ENCODE peak calls at places on chromosomes 13 and 19, in six cellular contexts. N is IMR-90, L is adrenal gland, G is A549, M is body of pancreas, I is transverse colon. E is an unnamed sample. For H3K4me1, the result is how much of the 10 kb centered on the place peaks cover.

GRCh38 chr19:19602713-19603320 is 15.7 kb downstream of the PBX4 start:
- DNase-seq in M (no peak), N (no peak), G (no peak), L (no peak), I (no peak), E (no peak)

GRCh38 chr19:52734340-52734892 is 428 bp downstream of the ZNF611 start:
- DNase-seq in G (no peak), N (no peak), I (peak), M (no peak), L (peak), E (peak)

GRCh38 chr19:58544591-58545285 is 874 bp downstream of the TRIM28 start:
- DNase-seq in N (peak), M (no peak), L (peak), I (no peak), G (peak), E (peak)

GRCh38 chr13:75787249-75787940 is 151.3 kb downstream of the LMO7 start:
- DNase-seq in L (no peak), M (no peak), I (no peak), G (no peak), N (peak), E (no peak)

GRCh38 chr13:107641574-107641973 is 573.8 kb downstream of the LIG4 start:
- DNase-seq in I (no peak), G (no peak), N (no peak), M (no peak), L (no peak), E (no peak)

GRCh38 chr13:105997436-105998232 is 537.8 kb downstream of the EFNB2 start:
- DNase-seq in L (no peak), M (no peak), I (no peak), G (no peak), N (no peak), E (no peak)

GRCh38 chr19:7578127-7578526 is 17.5 kb upstream of the CAMSAP3 start:
- DNase-seq in M (no peak), N (no peak), G (no peak), I (no peak), L (no peak), E (no peak)

GRCh38 chr19:1590641-1591397 is 1.8 kb downstream of the MBD3 start:
- DNase-seq in I (peak), L (no peak), N (no peak), G (no peak), M (no peak), E (no peak)

GRCh38 chr13:40780822-40781401 is 8.5 kb upstream of the SLC25A15 start:
- DNase-seq in M (no peak), N (peak), G (no peak), L (no peak), I (no peak), E (no peak)

GRCh38 chr19:8320564-8321066 is 560 bp downstream of the NDUFA7 start:
- DNase-seq in G (no peak), I (no peak), N (no peak), L (peak), M (no peak), E (no peak)

GRCh38 chr13:30577381-30577780 is 40.3 kb upstream of the USPL1 start:
- DNase-seq in N (peak), M (no peak), I (peak), G (no peak), L (peak), E (no peak)

GRCh38 chr13:40562975-40563349 is 103.5 kb downstream of the FOXO1 start:
- DNase-seq in L (no peak), N (no peak), G (no peak), I (no peak), M (no peak), E (no peak)

GRCh38 chr19:17515408-17516149 is 4.1 kb downstream of the PGLS start:
- DNase-seq in I (no peak), M (no peak), N (no peak), L (peak), G (no peak), E (no peak)

GRCh38 chr13:83215627-83216026 is 666.6 kb downstream of the SLITRK1 start:
- DNase-seq in G (no peak), M (no peak), N (peak), L (no peak), I (no peak), E (no peak)

GRCh38 chr19:19538077-19538764 is at the start of gene CILP2:
- DNase-seq in M (peak), G (no peak), N (no peak), L (no peak), I (peak), E (no peak)

GRCh38 chr13:52001120-52001731 is 10.0 kb downstream of the ATP7B start:
- DNase-seq in L (no peak), M (no peak), N (peak), I (no peak), G (peak), E (no peak)

GRCh38 chr13:91946498-91947070 is 548.2 kb downstream of the GPC5 start:
- DNase-seq in I (no peak), L (no peak), G (peak), M (no peak), N (peak), E (no peak)

GRCh38 chr19:13748169-13748884 is 16.0 kb upstream of the MRI1 start:
- DNase-seq in I (peak), N (peak), M (peak), L (peak), G (peak), E (no peak)

GRCh38 chr13:101523732-101524131 is 71.3 kb downstream of the ITGBL1 start:
- DNase-seq in N (peak), M (no peak), G (no peak), I (no peak), L (no peak), E (no peak)

GRCh38 chr19:28961772-28962500 is 251.0 kb downstream of the UQCRFS1 start:
- DNase-seq in I (no peak), G (no peak), M (no peak), L (no peak), N (peak), E (no peak)

GRCh38 chr13:27621366-27622101 is at the start of gene POLR1D:
- DNase-seq in M (peak), N (peak), I (peak), L (peak), G (peak), E (peak)

GRCh38 chr19:16067205-16067938 is 8.9 kb upstream of the TPM4 start:
- DNase-seq in I (peak), G (no peak), M (peak), L (peak), N (peak), E (peak)

GRCh38 chr13:30111810-30112209 is 195.5 kb downstream of the KATNAL1 start:
- DNase-seq in G (peak), I (no peak), N (no peak), L (no peak), M (no peak), E (no peak)

GRCh38 chr13:28528848-28529247 is 33.9 kb upstream of the FLT1 start:
- DNase-seq in M (no peak), L (no peak), N (no peak), I (no peak), G (no peak), E (no peak)

GRCh38 chr13:82749551-82749950 is 1132.7 kb downstream of the SLITRK1 start:
- DNase-seq in I (no peak), L (no peak), G (no peak), N (peak), M (no peak), E (no peak)

GRCh38 chr13:65336916-65337315 is 1893.2 kb downstream of the PCDH9 start:
- DNase-seq in N (peak), G (no peak), L (no peak), M (no peak), I (no peak), E (no peak)

GRCh38 chr13:91240341-91240740 is 107.1 kb upstream of the MIR17HG start:
- DNase-seq in I (no peak), L (no peak), M (no peak), G (no peak), N (no peak), E (no peak)

GRCh38 chr19:56104423-56104822 is 16.7 kb downstream of the ZNF787 start:
- DNase-seq in L (no peak), G (no peak), N (no peak), I (no peak), M (no peak), E (no peak)

GRCh38 chr19:12034196-12034595 is 1.3 kb downstream of the ZNF433 start:
- DNase-seq in L (no peak), G (no peak), N (no peak), M (peak), I (no peak), E (no peak)

GRCh38 chr19:1509589-1510441 is 3.0 kb downstream of the ADAMTSL5 start:
- DNase-seq in M (no peak), G (no peak), I (no peak), N (no peak), L (no peak), E (peak)

GRCh38 chr13:27975579-27976361 is 6.7 kb upstream of the CDX2 start:
- DNase-seq in I (peak), G (no peak), L (no peak), M (peak), N (no peak), E (no peak)

GRCh38 chr19:1847348-1847683 is 967 bp downstream of the REXO1 start:
- DNase-seq in N (no peak), L (no peak), G (no peak), M (no peak), I (no peak), E (no peak)

GRCh38 chr19:41255171-41255570 is 9.0 kb upstream of the HNRNPUL1 start:
- DNase-seq in I (no peak), L (no peak), N (no peak), M (no peak), G (no peak), E (no peak)

GRCh38 chr19:7257148-7258041 is 36.8 kb downstream of the INSR start:
- DNase-seq in G (no peak), N (peak), M (peak), I (peak), L (peak), E (peak)

GRCh38 chr13:46469064-46469463 is 82.0 kb upstream of the RUBCNL start:
- DNase-seq in I (no peak), L (no peak), N (no peak), M (no peak), G (no peak), E (no peak)

GRCh38 chr19:16355293-16356043 is 30.8 kb downstream of the KLF2 start:
- DNase-seq in N (no peak), M (no peak), I (no peak), G (no peak), L (peak), E (no peak)

GRCh38 chr13:71477735-71478134 is 389.3 kb downstream of the DACH1 start:
- DNase-seq in L (no peak), N (no peak), I (no peak), M (no peak), G (no peak), E (no peak)

GRCh38 chr19:41564515-41565383 is 11.2 kb upstream of the CEACAM21 start:
- DNase-seq in M (no peak), L (peak), G (no peak), N (no peak), I (no peak), E (no peak)

GRCh38 chr19:44738161-44738535 is 10.4 kb upstream of the BCL3 start:
- DNase-seq in N (no peak), M (no peak), I (no peak), L (no peak), G (no peak), E (no peak)

GRCh38 chr19:44741258-44741731 is 7.2 kb upstream of the BCL3 start:
- DNase-seq in I (peak), N (no peak), M (peak), G (no peak), L (peak), E (no peak)

GRCh38 chr19:44738603-44739585 is 9.6 kb upstream of the BCL3 start:
- DNase-seq in M (peak), L (no peak), N (no peak), G (peak), I (peak), E (peak)

GRCh38 chr19:44741841-44742352 is 6.6 kb upstream of the BCL3 start:
- DNase-seq in L (peak), I (peak), N (peak), G (peak), M (peak), E (peak)

DNA sequence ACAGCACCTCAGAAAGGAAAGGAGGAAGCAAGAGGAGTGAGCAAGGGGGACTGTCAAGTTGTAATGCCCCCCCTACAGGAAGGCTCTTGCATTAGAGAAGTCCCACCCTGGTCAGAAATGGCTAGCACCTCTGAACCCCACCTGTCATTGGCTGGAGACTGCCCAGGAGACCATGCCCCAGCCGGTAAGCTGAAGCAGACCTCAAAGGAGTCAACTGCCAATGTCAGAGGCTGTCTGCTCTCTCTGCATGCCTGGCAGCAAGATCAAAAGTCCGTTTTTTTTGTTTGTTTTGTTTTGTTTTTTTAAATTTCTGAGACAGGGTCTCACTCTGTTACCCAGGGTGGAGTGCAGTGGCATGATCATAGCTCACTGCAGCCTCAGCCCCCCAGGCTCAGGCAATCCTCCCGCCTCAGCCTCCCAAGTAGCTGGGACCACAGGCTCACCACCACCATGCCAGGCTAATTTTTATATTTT is 8.1 kb upstream of the BCL3 start:
- DNase-seq in I (no peak), N (no peak), M (no peak), L (no peak), G (no peak), E (no peak)
- H3K4me1 ChIP-seq in I (half or more), N (under half), M (half or more), L (half or more), G (half or more), E (under half)

GRCh38 chr19:4123615-4124568 is at the start of gene MAP2K2:
- DNase-seq in L (peak), I (peak), M (peak), G (peak), N (peak), E (peak)
- TF ChIP-seq POLR2A in L (peak), I (peak), M (no peak), G (peak), N (peak), E (peak)

DNA sequence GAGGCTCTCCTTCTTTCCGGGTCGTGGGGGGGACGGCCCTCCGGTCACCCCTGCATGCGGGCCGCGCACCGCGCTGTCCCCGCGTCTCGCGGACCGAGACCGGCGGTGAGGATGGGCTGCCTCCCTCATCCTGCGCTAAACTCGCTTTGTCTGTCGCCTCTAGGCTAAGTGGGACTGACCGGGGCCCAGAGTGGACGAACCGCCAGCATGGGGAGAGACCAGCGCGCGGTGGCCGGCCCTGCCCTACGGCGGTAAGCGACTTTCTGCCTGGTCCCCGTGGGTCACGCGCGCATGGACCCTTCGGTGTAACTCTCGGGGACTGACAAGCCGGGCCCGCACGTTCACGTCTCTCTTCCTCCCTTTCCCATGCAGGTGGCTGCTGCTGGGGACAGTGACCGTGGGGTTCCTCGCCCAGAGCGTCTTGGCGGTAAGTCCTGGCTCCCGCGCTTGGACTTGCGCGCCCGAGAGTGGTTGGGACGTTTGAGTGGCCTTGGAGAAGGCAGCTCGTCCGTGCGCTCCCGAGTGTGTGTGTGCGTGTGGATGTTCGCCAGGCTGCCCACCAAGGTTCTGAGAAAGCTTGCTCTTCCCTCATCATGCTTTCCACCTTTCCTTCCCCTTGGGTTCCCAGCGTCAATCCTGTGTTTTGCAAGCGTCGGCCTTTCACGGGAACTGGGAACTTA is 753 bp downstream of the COL4A2 start:
- DNase-seq in M (no peak), G (no peak), L (no peak), I (no peak), N (peak), E (no peak)
- H3K4me1 ChIP-seq in M (half or more), G (half or more), L (under half), I (under half), N (under half), E (under half)

GRCh38 chr19:3466630-3467029 is 13.7 kb downstream of the SMIM24 start:
- DNase-seq in L (no peak), N (no peak), G (no peak), M (no peak), I (no peak), E (no peak)

GRCh38 chr19:3465552-3465951 is 14.8 kb downstream of the SMIM24 start:
- DNase-seq in M (no peak), L (no peak), G (no peak), I (no peak), N (no peak), E (no peak)

GRCh38 chr19:3463959-3464796 is 16.1 kb downstream of the SMIM24 start:
- DNase-seq in G (no peak), L (no peak), N (no peak), M (no peak), I (no peak), E (no peak)

GRCh38 chr19:3463039-3463958 is 17.0 kb downstream of the SMIM24 start:
- DNase-seq in I (no peak), G (no peak), M (no peak), N (no peak), L (no peak), E (no peak)

DNA sequence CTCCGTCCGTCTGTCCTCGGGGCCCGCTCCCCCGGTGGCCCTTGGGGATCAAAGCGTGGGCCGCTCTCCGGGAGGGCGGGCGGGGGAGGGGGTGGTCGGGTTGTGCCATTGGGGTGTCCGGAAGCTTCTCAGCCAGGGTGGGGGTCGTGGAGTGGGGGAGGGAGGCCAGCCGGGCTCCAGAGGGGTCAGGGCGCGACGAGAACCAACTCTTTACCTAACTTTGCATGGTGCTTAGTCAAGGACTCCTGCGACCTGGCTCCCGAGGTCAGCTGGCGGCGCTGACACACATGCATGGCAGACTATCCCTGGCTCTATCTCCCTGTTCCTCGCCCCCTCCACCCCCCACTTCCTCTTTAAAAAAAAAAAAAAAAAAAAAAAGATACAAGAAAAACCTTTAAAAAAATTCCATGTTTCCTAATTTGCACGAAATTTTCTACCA is 15.5 kb downstream of the SMIM24 start:
- DNase-seq in L (peak), M (no peak), G (no peak), N (no peak), I (no peak), E (no peak)
- TF ChIP-seq POLR2A in L (no peak), M (no peak), G (no peak), N (no peak), I (no peak), E (no peak)

GRCh38 chr19:34274284-34274826 is 20.0 kb downstream of the GARRE1 start:
- DNase-seq in N (peak), G (no peak), L (no peak), I (no peak), M (no peak), E (no peak)

GRCh38 chr19:34273121-34273845 is 18.9 kb downstream of the GARRE1 start:
- DNase-seq in M (no peak), L (no peak), I (no peak), G (no peak), N (no peak), E (no peak)

GRCh38 chr19:34269489-34269888 is 15.1 kb downstream of the GARRE1 start:
- DNase-seq in G (no peak), M (peak), N (no peak), L (no peak), I (no peak), E (no peak)

GRCh38 chr19:34269081-34269480 is 14.7 kb downstream of the GARRE1 start:
- DNase-seq in G (no peak), N (no peak), M (peak), L (no peak), I (no peak), E (peak)

GRCh38 chr19:34269968-34270621 is 15.7 kb downstream of the GARRE1 start:
- DNase-seq in N (peak), G (no peak), M (peak), I (peak), L (peak), E (no peak)
- H3K4me1 ChIP-seq in N (under half), G (under half), M (half or more), I (under half), L (under half), E (under half)

DNA sequence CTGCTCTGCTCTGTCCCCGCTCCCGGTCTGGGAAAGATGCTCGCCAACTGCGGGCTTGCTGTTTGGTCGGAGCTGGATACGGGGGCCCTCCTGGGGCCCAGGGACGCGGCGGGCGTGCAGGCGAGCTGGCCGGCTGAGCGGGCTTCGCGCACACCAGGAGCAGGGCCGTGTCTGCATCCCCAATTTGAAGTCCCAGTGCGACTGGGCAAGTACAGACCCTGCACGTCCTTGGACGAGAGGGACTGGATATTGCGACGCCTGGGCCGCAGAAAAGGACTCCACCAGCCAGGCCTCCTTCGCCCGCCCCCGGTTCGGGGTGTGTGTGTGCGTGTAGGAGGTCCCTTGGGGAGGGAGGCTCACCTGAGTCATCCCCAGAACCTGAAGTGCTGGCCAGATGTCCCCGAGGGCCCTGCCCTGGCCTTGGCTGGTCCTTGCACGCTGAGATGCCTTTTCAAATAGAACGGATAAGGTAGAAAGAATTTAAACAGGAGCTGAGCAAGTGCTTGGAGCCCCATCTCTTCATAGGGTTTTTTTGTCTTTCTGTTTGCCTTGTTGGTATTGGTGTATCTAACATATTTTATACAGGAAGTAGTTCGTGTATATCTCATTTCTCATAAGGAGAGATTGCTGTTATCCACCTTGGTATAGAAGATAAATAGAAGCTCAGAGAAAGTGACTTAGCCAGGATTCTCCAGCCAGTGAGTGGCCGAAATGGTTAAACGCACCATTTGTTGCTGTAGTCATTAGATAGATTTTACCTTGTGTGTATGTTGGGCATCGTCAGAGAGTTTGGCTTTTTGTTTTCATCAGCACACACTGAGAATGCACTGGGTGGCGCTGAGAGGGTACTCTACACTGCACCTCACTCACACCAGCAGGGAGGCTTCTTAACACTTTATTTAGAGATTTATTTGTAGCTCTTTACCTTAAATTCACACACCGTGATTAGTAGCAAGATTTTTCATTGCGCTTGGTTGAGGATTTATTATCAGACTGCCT is 1.1 kb downstream of the NAXD start:
- DNase-seq in L (peak), G (peak), N (peak), M (peak), I (peak), E (no peak)
- TF ChIP-seq POLR2A in L (peak), G (no peak), N (no peak), M (peak), I (peak), E (no peak)

E was measured in right lobe of liver.